ENCODE peak calls at places on chromosomes 16 and 17, in five cellular contexts. X is GM23338, F is HCT116, B is SK-N-SH, G is PC-3. I is an unnamed sample. For H3K27me3, the result is how much of the 10 kb centered on the place peaks cover.

GRCh38 chr16:16992986-16993783 is 477.6 kb downstream of the XYLT1 start:
- DNase-seq in B (no peak), X (no peak), G (no peak), F (no peak), I (no peak)

GRCh38 chr17:43855061-43855460 is 8.1 kb downstream of the CD300LG start:
- DNase-seq in X (no peak), G (no peak), B (no peak), F (no peak), I (no peak)

GRCh38 chr16:88076211-88076931 is 125.1 kb downstream of the BANP start:
- DNase-seq in G (no peak), X (peak), B (no peak), F (no peak), I (no peak)

GRCh38 chr17:16943541-16944333 is 28.2 kb downstream of the TNFRSF13B start:
- DNase-seq in X (no peak), B (no peak), F (no peak), G (no peak), I (no peak)

GRCh38 chr16:15572329-15573001 is 70.5 kb downstream of the MARF1 start:
- DNase-seq in X (no peak), B (no peak), F (no peak), G (peak), I (peak)

GRCh38 chr17:75271955-75272847 is 1.2 kb upstream of the MIF4GD start:
- DNase-seq in X (no peak), F (no peak), B (peak), G (peak), I (peak)

GRCh38 chr17:6523330-6523729 is 33.0 kb downstream of the PITPNM3 start:
- DNase-seq in B (no peak), X (peak), G (peak), F (peak), I (peak)

GRCh38 chr17:38338535-38338934 is 5.2 kb downstream of the GPR179 start:
- DNase-seq in G (no peak), F (no peak), B (no peak), X (no peak), I (no peak)

GRCh38 chr16:56372938-56373337 is 52.4 kb downstream of the AMFR start:
- DNase-seq in B (no peak), G (peak), X (peak), F (no peak), I (no peak)

GRCh38 chr17:44965491-44966234 is 2.4 kb downstream of the C1QL1 start:
- DNase-seq in B (no peak), F (no peak), X (no peak), G (no peak), I (no peak)

DNA sequence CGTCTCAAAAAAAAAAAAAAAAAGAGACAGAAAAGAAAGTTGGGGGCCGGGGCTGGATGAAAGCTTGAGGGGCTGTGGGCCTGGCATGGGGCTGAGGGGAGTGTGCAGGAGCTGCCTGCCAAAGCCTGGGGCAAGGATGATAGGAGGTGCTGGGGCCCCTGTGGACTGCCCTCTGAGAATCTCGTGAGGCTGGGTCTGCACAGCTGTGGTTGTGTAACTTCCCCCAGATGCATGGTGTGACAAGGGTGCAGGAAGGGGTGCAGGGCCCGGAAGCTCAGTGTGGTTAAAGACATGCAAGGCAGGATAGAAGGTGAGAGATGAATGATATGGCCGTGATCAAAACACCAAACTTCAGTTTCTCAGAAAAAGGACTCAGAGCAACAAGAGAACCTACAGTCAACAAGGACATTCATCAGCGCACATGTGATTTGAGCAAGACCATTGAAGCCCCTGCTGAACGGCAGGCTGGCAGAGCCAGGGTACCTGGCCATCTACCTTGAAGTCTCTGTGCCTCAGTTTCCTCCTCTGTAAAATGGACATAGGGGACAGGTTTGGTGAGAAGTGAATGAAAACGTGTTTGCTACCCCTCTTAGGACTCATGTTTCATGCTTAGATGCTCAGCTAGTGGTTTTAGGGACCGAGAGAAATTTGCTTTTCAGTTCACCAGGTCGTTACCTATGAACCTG is 9.6 kb downstream of the IL32 start:
- DNase-seq in X (no peak), B (no peak), G (no peak), F (no peak), I (no peak)
- H3K27me3 ChIP-seq in X (under half), B (under half), G (under half), F (under half), I (under half)

DNA sequence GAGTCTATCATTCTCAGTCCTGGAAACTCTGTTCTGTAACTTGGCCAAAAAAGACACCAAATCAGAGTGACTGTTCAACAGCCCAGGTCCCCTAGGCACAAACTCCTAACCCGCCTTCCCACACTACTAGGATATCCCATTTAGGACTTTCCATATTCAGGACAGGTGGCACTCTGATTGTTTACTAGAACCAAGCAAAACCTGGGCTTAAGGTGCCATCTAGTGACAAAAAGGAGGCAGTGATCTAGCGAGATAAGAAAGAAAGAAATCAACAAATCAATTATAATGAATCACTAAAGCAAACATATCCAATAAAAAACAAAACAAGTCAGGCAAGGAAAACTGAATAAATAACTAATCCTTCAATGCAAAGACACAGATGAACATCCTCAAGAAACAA is 203.9 kb downstream of the CEP112 start:
- DNase-seq in G (peak), B (no peak), F (peak), X (peak), I (peak)
- TF ChIP-seq EZH2phosphoT487 in G (no peak), B (no peak), F (no peak), X (no peak), I (no peak)

DNA sequence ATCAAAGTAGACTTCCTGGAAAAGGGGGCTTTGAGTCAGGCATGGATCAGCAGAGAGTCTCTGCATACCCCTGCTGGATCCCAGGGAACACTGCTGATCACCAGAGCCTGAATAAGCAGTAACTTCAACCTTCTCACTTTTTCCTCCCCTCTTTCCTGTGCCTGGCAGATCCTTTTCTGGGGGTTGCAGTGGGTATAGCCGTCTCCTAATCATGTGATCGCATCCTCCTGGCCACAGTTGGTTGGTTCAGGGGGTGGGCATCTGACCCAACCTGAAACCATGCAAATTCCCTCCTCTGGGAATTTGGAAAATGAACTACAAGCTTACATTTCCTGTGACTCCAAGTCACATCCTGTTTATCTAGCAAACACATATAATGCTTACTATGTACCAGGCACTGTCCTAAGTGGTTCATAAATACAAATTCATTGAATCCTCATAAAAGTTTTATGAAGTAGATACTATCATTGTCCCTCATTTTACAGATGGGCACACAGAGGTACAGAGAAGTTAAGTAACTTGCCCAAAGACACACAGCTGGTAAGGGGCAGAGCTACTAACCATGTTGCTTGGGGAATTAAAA is 120.3 kb downstream of the AXIN2 start:
- DNase-seq in F (no peak), B (no peak), X (no peak), G (peak), I (no peak)
- H3K27me3 ChIP-seq in F (under half), B (under half), X (under half), G (under half), I (under half)

GRCh38 chr16:3304370-3304769 is 860 bp downstream of the TIGD7 start:
- DNase-seq in X (no peak), F (no peak), B (no peak), G (no peak), I (peak)
- TF ChIP-seq EZH2phosphoT487 in X (no peak), F (no peak), B (no peak), G (no peak), I (no peak)

GRCh38 chr17:49229805-49230600 is 584 bp downstream of the PHOSPHO1 start:
- DNase-seq in X (peak), G (no peak), B (peak), F (no peak), I (no peak)
- H3K27me3 ChIP-seq in X (half or more), G (under half), B (half or more), F (under half), I (under half)

I was measured in GM23248.